ENCODE peak calls at places on chromosomes 1 and 21, in four cellular contexts. R is right lobe of liver, S is IMR-90, M is H1. B is an unnamed sample.

GRCh38 chr1:12344611-12345299 is 114.9 kb downstream of the VPS13D start:
- DNase-seq in M (no peak), R (peak), S (no peak), B (no peak)

GRCh38 chr1:53892911-53893310 is 1.1 kb upstream of the DIO1 start:
- DNase-seq in R (no peak), M (no peak), S (no peak), B (no peak)

GRCh38 chr1:201933840-201934430 is 12.4 kb downstream of the LMOD1 start:
- DNase-seq in R (no peak), S (peak), M (no peak), B (no peak)

GRCh38 chr1:219666242-219666641 is 53.3 kb upstream of the ZC3H11B start:
- DNase-seq in S (peak), R (peak), M (no peak), B (no peak)

GRCh38 chr1:113981962-113982931 is 3.0 kb downstream of the OLFML3 start:
- DNase-seq in M (no peak), R (peak), S (peak), B (no peak)

GRCh38 chr1:234866007-234866866 is 256.3 kb upstream of the IRF2BP2 start:
- DNase-seq in M (no peak), S (peak), R (no peak), B (no peak)

GRCh38 chr1:239218296-239218695 is 168.1 kb upstream of the CHRM3 start:
- DNase-seq in M (no peak), S (no peak), R (no peak), B (no peak)

GRCh38 chr1:117570988-117571409 is 34.8 kb upstream of the TENT5C start:
- DNase-seq in M (no peak), S (no peak), R (no peak), B (peak)

DNA sequence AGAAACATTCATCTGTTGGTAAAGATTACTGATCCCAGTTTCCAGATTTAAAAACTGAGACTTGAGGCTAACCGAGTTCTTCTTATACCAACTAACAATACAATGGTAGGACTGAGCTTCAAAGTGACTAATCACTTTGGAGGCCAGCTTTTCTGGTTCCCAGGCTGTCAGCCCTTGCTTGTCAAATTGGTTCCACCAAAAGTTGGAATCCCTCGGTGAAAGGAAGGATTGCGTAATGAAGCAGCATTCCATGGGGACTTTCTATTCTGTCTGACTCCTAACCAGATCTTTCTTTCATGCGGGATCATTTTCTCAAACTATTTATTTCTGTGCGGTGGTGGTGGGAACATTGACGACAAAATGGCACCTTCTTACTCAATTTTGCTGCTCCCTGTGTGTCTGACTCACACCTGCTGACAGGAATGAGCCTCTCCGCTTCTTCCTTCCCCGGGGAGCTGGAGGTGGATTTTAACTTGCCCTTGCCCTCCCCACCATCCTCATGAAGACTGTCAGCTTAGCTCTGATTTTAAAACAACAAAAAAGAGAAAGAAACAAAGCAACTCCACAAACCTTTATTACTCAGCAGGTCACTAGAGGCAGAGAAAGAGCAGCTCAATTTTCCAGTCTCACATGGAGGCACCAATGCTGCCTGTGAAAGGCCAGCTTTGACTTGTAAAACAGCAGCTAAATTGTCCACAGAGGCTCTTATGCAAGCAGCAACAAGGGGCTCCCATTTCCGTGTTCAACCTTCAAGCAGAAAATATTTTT is 32.9 kb upstream of the RASAL2 start:
- DNase-seq in R (no peak), M (peak), S (peak), B (no peak)
- H3K4me3 ChIP-seq in R (no peak), M (no peak), S (peak), B (no peak)

DNA sequence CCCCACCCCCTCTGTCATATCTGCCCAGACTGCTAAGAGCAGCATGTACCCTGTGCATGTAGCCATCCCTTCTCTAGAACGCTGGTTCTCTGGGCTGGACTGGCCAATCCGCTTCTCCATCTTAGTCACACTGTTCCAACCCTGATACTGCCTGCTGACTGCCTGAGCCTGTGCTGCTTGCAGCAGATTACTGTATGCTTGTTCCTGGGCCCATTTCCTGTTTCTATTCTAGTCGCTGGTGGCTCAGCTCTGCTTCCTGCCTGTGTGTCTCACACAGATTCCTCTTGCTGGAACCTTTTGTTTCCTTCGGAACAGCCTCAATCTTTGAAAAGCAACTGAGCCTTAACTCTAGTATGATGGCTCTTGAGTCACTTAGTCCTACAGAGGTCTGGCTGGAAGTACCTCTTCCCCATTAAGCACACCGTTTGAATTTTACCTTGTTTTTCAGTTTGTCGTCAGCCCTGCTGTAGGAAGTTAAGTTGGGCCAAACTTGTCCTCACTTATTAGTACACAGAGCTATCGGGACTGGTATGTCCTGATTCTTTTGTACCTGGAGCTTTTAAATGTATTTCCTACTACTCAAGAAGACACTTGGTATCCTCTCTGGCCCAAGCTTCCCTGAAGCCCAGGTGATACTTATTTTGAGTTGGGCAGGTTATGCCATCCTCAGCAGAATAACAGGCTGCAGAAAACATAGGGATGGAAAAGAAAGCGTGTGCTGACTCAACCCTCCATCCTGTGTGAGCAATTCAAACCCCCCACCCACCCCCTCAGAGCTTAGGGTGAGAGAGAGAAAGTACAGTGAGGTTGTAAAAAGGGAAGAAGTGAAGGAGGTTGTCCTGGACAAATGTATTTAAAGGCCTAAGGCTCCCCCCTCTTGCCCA is 43.4 kb upstream of the PIGV start:
- DNase-seq in R (peak), M (no peak), S (peak), B (peak)
- TF ChIP-seq POLR2A in R (peak), M (no peak), S (no peak), B (no peak)

GRCh38 chr1:50977575-50978143 is 7.6 kb downstream of the CDKN2C start:
- DNase-seq in S (peak), R (peak), M (no peak), B (peak)

GRCh38 chr1:50976890-50977574 is 7.0 kb downstream of the CDKN2C start:
- DNase-seq in M (no peak), S (peak), R (peak), B (no peak)

GRCh38 chr1:50978852-50979781 is 9.1 kb downstream of the CDKN2C start:
- DNase-seq in M (no peak), S (no peak), R (peak), B (no peak)

GRCh38 chr1:50979964-50980363 is 9.9 kb downstream of the CDKN2C start:
- DNase-seq in S (no peak), R (no peak), M (no peak), B (no peak)

GRCh38 chr1:50978144-50978851 is 8.3 kb downstream of the CDKN2C start:
- DNase-seq in S (peak), R (peak), M (peak), B (peak)
- H3K27ac ChIP-seq in S (peak), R (peak), M (no peak), B (peak)

DNA sequence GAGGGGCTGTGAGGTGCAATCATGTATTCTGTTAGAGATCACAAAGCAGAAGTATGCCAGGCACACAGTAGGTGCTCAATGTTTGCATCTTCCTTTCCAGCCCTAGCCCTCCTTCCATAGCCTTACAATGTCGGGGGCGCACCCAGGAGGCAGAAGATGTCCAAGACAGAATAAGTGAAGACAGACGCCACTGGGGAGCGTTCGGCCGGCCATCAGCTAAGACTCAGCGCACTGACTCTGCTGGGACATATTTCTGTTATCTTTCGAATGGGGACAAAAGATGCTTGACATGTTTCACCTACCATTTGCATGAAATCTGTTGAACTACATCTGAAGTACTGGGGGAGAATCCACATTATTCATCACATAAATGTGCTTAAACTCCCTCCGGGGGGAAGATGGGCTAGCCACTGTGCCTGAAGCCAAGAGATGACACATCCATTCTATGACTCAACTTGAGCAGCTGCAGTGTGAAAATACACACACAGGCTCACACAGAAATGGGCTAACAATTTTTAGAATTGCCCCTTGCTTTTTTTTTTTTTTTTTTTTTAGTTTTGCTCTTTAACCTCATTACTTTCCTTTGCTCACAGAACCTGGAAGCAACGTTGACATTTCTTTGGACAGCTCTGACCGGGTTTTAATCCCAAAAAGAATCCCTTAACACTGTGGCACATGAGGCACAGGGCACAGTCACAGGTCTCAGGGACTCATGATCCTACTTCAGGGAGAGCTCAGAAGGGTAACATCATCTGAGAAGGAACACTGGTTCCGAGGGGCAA is 7.9 kb downstream of the TIAM1 start:
- DNase-seq in R (no peak), M (no peak), S (peak), B (no peak)
- H3K4me3 ChIP-seq in R (no peak), M (no peak), S (no peak), B (no peak)

DNA sequence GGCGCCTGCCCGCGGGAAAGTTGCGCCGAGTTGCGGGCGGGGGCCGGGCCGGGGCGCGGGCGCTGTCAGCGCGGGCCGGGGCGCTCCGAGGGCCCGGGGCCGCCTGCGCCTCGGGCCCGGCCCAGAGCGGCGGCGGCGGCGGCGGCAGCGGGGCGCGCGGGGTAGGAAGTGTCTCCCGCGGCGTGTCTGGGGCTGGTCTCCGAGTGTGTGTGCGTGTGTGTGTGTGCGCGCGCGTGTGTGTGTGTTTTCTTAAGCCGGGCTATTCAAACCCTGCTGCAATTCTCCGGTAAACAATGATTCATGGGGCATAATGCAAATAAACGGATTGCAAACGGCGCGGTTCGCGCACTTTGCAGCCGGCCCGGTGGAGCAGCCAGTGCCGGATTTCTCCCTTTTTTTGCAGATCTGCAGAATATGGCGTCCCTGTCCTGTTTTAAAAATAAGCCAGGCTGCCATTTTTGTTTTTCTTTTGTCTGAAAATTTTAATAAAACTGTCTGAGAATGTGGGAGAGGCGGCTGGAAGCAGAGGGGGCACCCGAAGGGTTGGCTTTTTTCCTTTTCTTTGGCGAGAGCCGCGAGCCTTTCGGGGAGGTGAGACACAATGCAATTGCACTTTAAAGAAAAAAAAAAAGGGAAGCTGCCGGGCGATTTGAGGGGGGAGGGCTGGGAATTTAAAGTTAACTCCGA is 552 bp downstream of the ZNF362 start:
- DNase-seq in R (peak), S (peak), M (no peak), B (peak)
- TF ChIP-seq POLR2A in R (peak), S (no peak), M (no peak), B (peak)

GRCh38 chr1:26535201-26535600 is 5.6 kb downstream of the RPS6KA1 start:
- DNase-seq in S (no peak), M (no peak), R (peak), B (no peak)
- H3K27ac ChIP-seq in S (no peak), M (no peak), R (no peak), B (no peak)

GRCh38 chr1:38997034-38997900 is 6.2 kb downstream of the AKIRIN1 start:
- DNase-seq in R (no peak), S (no peak), M (no peak), B (no peak)

GRCh38 chr1:38994196-38994595 is 3.1 kb downstream of the AKIRIN1 start:
- DNase-seq in S (no peak), R (no peak), M (no peak), B (no peak)

GRCh38 chr1:39001516-39002389 is 10.7 kb downstream of the AKIRIN1 start:
- DNase-seq in S (no peak), M (peak), R (no peak), B (no peak)

GRCh38 chr1:38992450-38993111 is 1.5 kb downstream of the AKIRIN1 start:
- DNase-seq in R (no peak), S (no peak), M (no peak), B (no peak)

GRCh38 chr1:38997901-38998190 is 6.8 kb downstream of the AKIRIN1 start:
- DNase-seq in S (no peak), M (no peak), R (no peak), B (peak)
- H3K4me3 ChIP-seq in S (no peak), M (no peak), R (no peak), B (no peak)

GRCh38 chr21:20618878-20619277 is 379.3 kb upstream of the NCAM2 start:
- DNase-seq in R (no peak), S (no peak), M (no peak), B (no peak)
- TF ChIP-seq POLR2A in R (no peak), S (no peak), M (no peak), B (no peak)

DNA sequence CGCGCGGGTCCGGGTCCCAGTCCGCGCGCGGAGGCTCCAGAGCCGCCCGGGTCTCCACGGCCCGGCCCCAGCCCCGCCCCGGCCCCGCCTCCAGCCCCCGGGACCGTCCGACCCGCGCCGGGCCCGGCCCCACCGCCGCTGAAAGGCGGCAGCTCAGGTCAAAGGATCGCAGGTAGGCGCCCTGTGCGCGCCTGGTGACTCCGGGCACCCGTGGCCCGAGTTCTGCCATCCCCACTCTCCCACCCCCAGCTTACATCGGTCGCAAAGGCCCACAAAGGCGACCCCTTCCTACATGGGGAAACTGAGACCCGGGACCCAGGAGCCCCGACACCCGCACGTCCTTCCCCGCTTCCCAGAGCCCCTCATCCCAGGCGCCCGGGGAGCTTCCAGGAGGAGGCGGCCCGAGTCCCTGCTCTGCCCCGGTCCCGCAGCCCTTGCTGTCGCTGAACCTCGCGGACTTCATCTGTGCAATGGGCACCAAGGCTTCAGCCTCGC is at the start of gene TMEM200B:
- DNase-seq in R (no peak), S (no peak), M (no peak), B (no peak)
- H3K27ac ChIP-seq in R (peak), S (peak), M (peak), B (peak)

GRCh38 chr1:42358791-42359190 is 21.8 kb upstream of the RIMKLA start:
- DNase-seq in S (no peak), M (no peak), R (no peak), B (no peak)
- H3K4me3 ChIP-seq in S (no peak), M (no peak), R (no peak), B (no peak)